ENCODE peak calls at places on chromosomes 5 and 9, in seven cellular contexts. A, P, S, Q, K, U and G are unnamed samples.

GRCh38 chr5:149915392-149916260 is 29.0 kb downstream of the PDE6A start:
- DNase-seq in S (no peak), K (no peak), P (no peak), U (no peak), Q (peak; percentile 27), A (no peak), G (no peak)

GRCh38 chr5:39006650-39007049 is 67.5 kb downstream of the RICTOR start:
- DNase-seq in Q (no peak), A (no peak), U (no peak), S (no peak), P (no peak), K (no peak), G (no peak)

GRCh38 chr9:110047232-110047954 is 160.6 kb downstream of the C9orf152 start:
- DNase-seq in Q (peak; percentile 77), U (no peak), K (no peak), A (no peak), S (no peak), P (no peak), G (no peak)

GRCh38 chr5:107704686-107705389 is 34.1 kb upstream of the EFNA5 start:
- DNase-seq in K (no peak), P (no peak), Q (no peak), A (no peak), S (no peak), U (no peak), G (no peak)

GRCh38 chr9:97411789-97412627 is at the start of gene TDRD7:
- DNase-seq in A (peak; percentile 83), U (peak; percentile 98), S (peak; percentile 88), Q (peak; percentile 72), P (peak; percentile 85), K (peak; percentile 50), G (peak; percentile 81)

GRCh38 chr5:147427784-147428401 is 82.0 kb downstream of the DPYSL3 start:
- DNase-seq in K (no peak), S (no peak), A (no peak), P (no peak), U (no peak), Q (no peak), G (no peak)

GRCh38 chr5:24649531-24649930 is 4.8 kb upstream of the CDH10 start:
- DNase-seq in U (no peak), Q (no peak), P (no peak), A (no peak), S (no peak), K (no peak), G (no peak)

GRCh38 chr5:121596882-121597281 is 254.8 kb upstream of the FTMT start:
- DNase-seq in Q (no peak), A (no peak), U (no peak), P (no peak), K (no peak), S (no peak), G (no peak)

GRCh38 chr9:123933401-123933800 is 3.5 kb upstream of the DENND1A start:
- DNase-seq in U (no peak), S (no peak), Q (no peak), A (peak; percentile 92), P (no peak), K (no peak), G (peak; percentile 14)

GRCh38 chr9:109799792-109800191 is 19.8 kb downstream of the PALM2AKAP2 start:
- DNase-seq in K (no peak), P (no peak), Q (peak; percentile 24), A (no peak), U (no peak), S (no peak), G (no peak)

GRCh38 chr9:123359546-123359945 is 3.5 kb downstream of the CRB2 start:
- DNase-seq in Q (no peak), U (no peak), S (no peak), K (no peak), A (no peak), P (no peak), G (no peak)

GRCh38 chr5:28954074-28954473 is 1915.7 kb upstream of the CDH9 start:
- DNase-seq in U (no peak), K (no peak), S (no peak), P (no peak), A (no peak), Q (peak; percentile 61), G (peak; percentile 10)

GRCh38 chr5:21071986-21072385 is 1084.0 kb upstream of the CDH18 start:
- DNase-seq in A (no peak), Q (no peak), K (no peak), U (no peak), P (no peak), S (no peak), G (no peak)

GRCh38 chr5:10736354-10736753 is 24.7 kb downstream of the DAP start:
- DNase-seq in A (no peak), K (no peak), U (no peak), P (no peak), Q (no peak), S (no peak), G (no peak)

GRCh38 chr5:107878676-107879075 is 207.9 kb upstream of the EFNA5 start:
- DNase-seq in K (no peak), P (no peak), U (no peak), S (no peak), A (no peak), Q (no peak), G (no peak)

GRCh38 chr5:43096916-43097315 is 23.8 kb upstream of the ZNF131 start:
- DNase-seq in U (no peak), S (no peak), K (no peak), A (no peak), Q (no peak), P (no peak), G (no peak)

GRCh38 chr5:103849934-103850333 is 287.3 kb upstream of the NUDT12 start:
- DNase-seq in P (no peak), S (no peak), Q (no peak), U (no peak), K (peak; percentile 7), A (peak; percentile 76), G (peak; percentile 12)

GRCh38 chr5:125370486-125370885 is 624.0 kb upstream of the ZNF608 start:
- DNase-seq in U (no peak), S (no peak), P (no peak), A (no peak), K (no peak), Q (no peak), G (no peak)

GRCh38 chr9:129676970-129677369 is 11.5 kb downstream of the PRRX2 start:
- DNase-seq in A (no peak), Q (no peak), K (no peak), P (no peak), S (no peak), U (no peak), G (no peak)

GRCh38 chr9:109499631-109500120 is 1.6 kb upstream of the PTPN3 start:
- DNase-seq in A (peak; percentile 74), P (no peak), Q (peak; percentile 74), K (no peak), S (no peak), U (no peak), G (peak; percentile 78)

GRCh38 chr5:122093415-122093814 is 15.4 kb upstream of the LOX start:
- DNase-seq in P (no peak), S (no peak), A (no peak), Q (no peak), K (no peak), U (no peak), G (no peak)

GRCh38 chr9:129166962-129167557 is 11.0 kb downstream of the IER5L start:
- DNase-seq in U (no peak), K (no peak), S (peak; percentile 50), P (peak; percentile 58), A (peak; percentile 79), Q (peak; percentile 87), G (peak; percentile 84)

GRCh38 chr9:111527347-111527746 is 2.4 kb downstream of the ZNF483 start:
- DNase-seq in P (no peak), U (no peak), K (no peak), A (no peak), S (no peak), Q (no peak), G (no peak)

GRCh38 chr5:179140293-179140692 is 80.1 kb downstream of the ZNF354C start:
- DNase-seq in S (no peak), A (no peak), P (no peak), Q (no peak), K (no peak), U (no peak), G (no peak)

GRCh38 chr9:81559197-81559596 is 130.2 kb downstream of the TLE1 start:
- DNase-seq in S (no peak), U (no peak), Q (no peak), A (no peak), P (no peak), K (no peak), G (no peak)

GRCh38 chr9:131337131-131337848 is 47.8 kb downstream of the PLPP7 start:
- DNase-seq in S (no peak), K (no peak), Q (no peak), P (no peak), A (no peak), U (no peak), G (no peak)

GRCh38 chr9:71647094-71647591 is 121.2 kb downstream of the CEMIP2 start:
- DNase-seq in S (no peak), P (peak; percentile 21), A (peak; percentile 45), K (peak; percentile 16), U (no peak), Q (peak; percentile 12), G (peak; percentile 20)

GRCh38 chr5:62312036-62312435 is 6.0 kb downstream of the KIF2A start:
- DNase-seq in P (no peak), U (no peak), K (no peak), Q (no peak), A (no peak), S (no peak), G (no peak)

GRCh38 chr5:76341935-76342334 is 61.1 kb upstream of the IQGAP2 start:
- DNase-seq in S (peak; percentile 34), K (no peak), U (no peak), P (no peak), Q (no peak), A (no peak), G (no peak)

GRCh38 chr9:126399251-126399650 is 72.6 kb downstream of the MVB12B start:
- DNase-seq in P (no peak), K (no peak), S (no peak), Q (no peak), U (no peak), A (no peak), G (no peak)

GRCh38 chr5:24005384-24005783 is 498.0 kb downstream of the PRDM9 start:
- DNase-seq in A (no peak), U (no peak), K (no peak), S (no peak), Q (no peak), P (no peak), G (no peak)

GRCh38 chr9:132857601-132858342 is 20.3 kb downstream of the AK8 start:
- DNase-seq in Q (no peak), S (no peak), P (no peak), A (no peak), U (no peak), K (no peak), G (no peak)

GRCh38 chr9:94867842-94868312 is 141.4 kb downstream of the AOPEP start:
- DNase-seq in S (no peak), P (no peak), K (no peak), A (peak; percentile 85), U (no peak), Q (no peak), G (peak; percentile 11)

GRCh38 chr5:178818094-178818493 is 41.7 kb upstream of the ZNF354B start:
- DNase-seq in Q (peak; percentile 7), S (no peak), K (no peak), P (no peak), U (no peak), A (no peak), G (no peak)

GRCh38 chr9:85420750-85421149 is 321.0 kb downstream of the AGTPBP1 start:
- DNase-seq in A (no peak), P (no peak), Q (peak; percentile 79), S (no peak), U (no peak), K (no peak), G (no peak)

GRCh38 chr5:35960328-35960727 is 21.9 kb upstream of the CAPSL start:
- DNase-seq in U (no peak), A (no peak), P (no peak), S (no peak), Q (no peak), K (no peak), G (no peak)